ENCODE peak calls at places on chromosomes 5 and 9, in eight cellular contexts. One of them, this sample, is unnamed.

GRCh38 chr5:56179442-56179841 is 53.7 kb downstream of the ANKRD55 start:
- DNase-seq in substantia nigra: no peak
- DNase-seq in AG04450: no peak
- DNase-seq in effector memory CD4-positive, alpha-beta T cell: no peak
- DNase-seq in LoVo: no peak
- DNase-seq in fibroblast of gingiva: no peak
- DNase-seq in stimulated activated CD4-positive, alpha-beta T cell treated with anti-CD3 and anti-CD28 coated beads, Interleukin-15, amount 100 ng/mL, for 1 hour: no peak
- DNase-seq in posterior vena cava: no peak
- DNase-seq in this sample: no peak

GRCh38 chr5:116507051-116507537 is 67.5 kb downstream of the SEMA6A start:
- DNase-seq in substantia nigra: no peak
- DNase-seq in AG04450: no peak
- DNase-seq in effector memory CD4-positive, alpha-beta T cell: no peak
- DNase-seq in LoVo: no peak
- DNase-seq in fibroblast of gingiva: peak
- DNase-seq in stimulated activated CD4-positive, alpha-beta T cell treated with anti-CD3 and anti-CD28 coated beads, Interleukin-15, amount 100 ng/mL, for 1 hour: no peak
- DNase-seq in posterior vena cava: no peak
- DNase-seq in this sample: no peak

GRCh38 chr5:98769006-98769255 is 4.5 kb upstream of the RGMB start:
- DNase-seq in substantia nigra: peak
- DNase-seq in AG04450: no peak
- DNase-seq in effector memory CD4-positive, alpha-beta T cell: no peak
- DNase-seq in LoVo: peak
- DNase-seq in fibroblast of gingiva: no peak
- DNase-seq in stimulated activated CD4-positive, alpha-beta T cell treated with anti-CD3 and anti-CD28 coated beads, Interleukin-15, amount 100 ng/mL, for 1 hour: no peak
- DNase-seq in posterior vena cava: peak
- DNase-seq in this sample: peak

GRCh38 chr9:117523531-117524153 is 108.8 kb upstream of the ASTN2 start:
- DNase-seq in substantia nigra: no peak
- DNase-seq in AG04450: no peak
- DNase-seq in effector memory CD4-positive, alpha-beta T cell: no peak
- DNase-seq in LoVo: no peak
- DNase-seq in fibroblast of gingiva: no peak
- DNase-seq in stimulated activated CD4-positive, alpha-beta T cell treated with anti-CD3 and anti-CD28 coated beads, Interleukin-15, amount 100 ng/mL, for 1 hour: no peak
- DNase-seq in posterior vena cava: no peak
- DNase-seq in this sample: no peak

GRCh38 chr5:177959315-177959714 is 36.7 kb downstream of the PROP1 start:
- DNase-seq in substantia nigra: no peak
- DNase-seq in AG04450: no peak
- DNase-seq in effector memory CD4-positive, alpha-beta T cell: no peak
- DNase-seq in LoVo: no peak
- DNase-seq in fibroblast of gingiva: no peak
- DNase-seq in stimulated activated CD4-positive, alpha-beta T cell treated with anti-CD3 and anti-CD28 coated beads, Interleukin-15, amount 100 ng/mL, for 1 hour: no peak
- DNase-seq in posterior vena cava: no peak
- DNase-seq in this sample: no peak

GRCh38 chr5:159503236-159503635 is 172.9 kb upstream of the IL12B start:
- DNase-seq in substantia nigra: no peak
- DNase-seq in AG04450: no peak
- DNase-seq in effector memory CD4-positive, alpha-beta T cell: no peak
- DNase-seq in LoVo: no peak
- DNase-seq in fibroblast of gingiva: no peak
- DNase-seq in stimulated activated CD4-positive, alpha-beta T cell treated with anti-CD3 and anti-CD28 coated beads, Interleukin-15, amount 100 ng/mL, for 1 hour: no peak
- DNase-seq in posterior vena cava: no peak
- DNase-seq in this sample: no peak

GRCh38 chr5:155926011-155926410 is 401.0 kb upstream of the SGCD start:
- DNase-seq in substantia nigra: no peak
- DNase-seq in AG04450: peak
- DNase-seq in effector memory CD4-positive, alpha-beta T cell: no peak
- DNase-seq in LoVo: no peak
- DNase-seq in fibroblast of gingiva: no peak
- DNase-seq in stimulated activated CD4-positive, alpha-beta T cell treated with anti-CD3 and anti-CD28 coated beads, Interleukin-15, amount 100 ng/mL, for 1 hour: no peak
- DNase-seq in posterior vena cava: no peak
- DNase-seq in this sample: no peak

GRCh38 chr5:58199087-58199486 is 260.8 kb downstream of the PLK2 start:
- DNase-seq in substantia nigra: no peak
- DNase-seq in AG04450: no peak
- DNase-seq in effector memory CD4-positive, alpha-beta T cell: no peak
- DNase-seq in LoVo: no peak
- DNase-seq in fibroblast of gingiva: no peak
- DNase-seq in stimulated activated CD4-positive, alpha-beta T cell treated with anti-CD3 and anti-CD28 coated beads, Interleukin-15, amount 100 ng/mL, for 1 hour: no peak
- DNase-seq in posterior vena cava: no peak
- DNase-seq in this sample: no peak

GRCh38 chr9:113536483-113537226 is 73.1 kb downstream of the RGS3 start:
- DNase-seq in substantia nigra: peak
- DNase-seq in AG04450: no peak
- DNase-seq in effector memory CD4-positive, alpha-beta T cell: no peak
- DNase-seq in LoVo: no peak
- DNase-seq in fibroblast of gingiva: no peak
- DNase-seq in stimulated activated CD4-positive, alpha-beta T cell treated with anti-CD3 and anti-CD28 coated beads, Interleukin-15, amount 100 ng/mL, for 1 hour: no peak
- DNase-seq in posterior vena cava: peak
- DNase-seq in this sample: peak

This sample was measured in heart right ventricle.